ENCODE peak calls at places on chromosomes 5 and 9, in four cellular contexts. W is AG09309, T is upper lobe of right lung, J is hepatocyte. V is an unnamed sample.

GRCh38 chr9:83299556-83299955 is 236.6 kb upstream of the RASEF start:
- DNase-seq in W (no peak), T (no peak), J (peak; percentile 8), V (peak; percentile 36)

GRCh38 chr9:93129286-93129685 is 4.8 kb downstream of the NINJ1 start:
- DNase-seq in W (no peak), T (no peak), J (no peak), V (no peak)

GRCh38 chr9:61668846-61669245 is 479.0 kb downstream of the SPATA31A7 start:
- DNase-seq in W (no peak), T (peak; percentile 22), J (no peak), V (no peak)

GRCh38 chr9:101115062-101115461 is 86.5 kb downstream of the PLPPR1 start:
- DNase-seq in W (no peak), T (no peak), J (no peak), V (no peak)

GRCh38 chr9:119313846-119314245 is 55.4 kb downstream of the BRINP1 start:
- DNase-seq in W (no peak), T (no peak), J (no peak), V (no peak)

GRCh38 chr5:10533218-10533617 is 30.7 kb upstream of the ANKRD33B start:
- DNase-seq in W (no peak), T (peak; percentile 60), J (no peak), V (no peak)

GRCh38 chr9:6068983-6069382 is 53.6 kb upstream of the RANBP6 start:
- DNase-seq in W (no peak), T (no peak), J (no peak), V (no peak)

GRCh38 chr5:172731286-172732073 is 39.5 kb downstream of the DUSP1 start:
- DNase-seq in W (no peak), T (peak; percentile 83), J (peak; percentile 81), V (no peak)

GRCh38 chr5:171579849-171580505 is 160.5 kb downstream of the FGF18 start:
- DNase-seq in W (no peak), T (no peak), J (no peak), V (no peak)

GRCh38 chr5:168165221-168165965 is 126.1 kb upstream of the WWC1 start:
- DNase-seq in W (no peak), T (no peak), J (no peak), V (peak; percentile 37)

GRCh38 chr9:76893395-76893932 is 12.4 kb downstream of the PRUNE2 start:
- DNase-seq in W (no peak), T (no peak), J (no peak), V (no peak)

GRCh38 chr9:99824378-99825157 is 2.9 kb downstream of the NR4A3 start:
- DNase-seq in W (no peak), T (peak; percentile 76), J (peak; percentile 58), V (peak; percentile 15)

GRCh38 chr5:119400248-119400647 is 44.4 kb downstream of the TNFAIP8 start:
- DNase-seq in W (no peak), T (no peak), J (peak; percentile 68), V (no peak)

GRCh38 chr5:22734907-22735306 is 118.2 kb downstream of the CDH12 start:
- DNase-seq in W (no peak), T (no peak), J (no peak), V (no peak)

GRCh38 chr5:31811210-31811609 is 172.3 kb downstream of the PDZD2 start:
- DNase-seq in W (peak; percentile 77), T (no peak), J (no peak), V (peak; percentile 86)

GRCh38 chr9:34592895-34593601 is 3.5 kb upstream of the CNTFR start:
- DNase-seq in W (no peak), T (peak; percentile 84), J (peak; percentile 60), V (no peak)

GRCh38 chr9:72485821-72486605 is 35.4 kb upstream of the TMC1 start:
- DNase-seq in W (no peak), T (no peak), J (no peak), V (peak; percentile 70)

GRCh38 chr5:6820851-6821479 is 107.7 kb downstream of the TENT4A start:
- DNase-seq in W (no peak), T (no peak), J (peak; percentile 67), V (peak; percentile 6)

GRCh38 chr5:83472508-83473343 is 1.2 kb downstream of the VCAN start:
- DNase-seq in W (no peak), T (peak; percentile 69), J (peak; percentile 66), V (peak; percentile 22)

GRCh38 chr5:11878846-11879245 is 25.4 kb downstream of the CTNND2 start:
- DNase-seq in W (no peak), T (no peak), J (no peak), V (no peak)

GRCh38 chr9:15221746-15222145 is 85.3 kb downstream of the TTC39B start:
- DNase-seq in W (peak; percentile 66), T (no peak), J (no peak), V (no peak)

GRCh38 chr9:33393581-33393980 is 8.8 kb downstream of the AQP7 start:
- DNase-seq in W (no peak), T (peak; percentile 74), J (no peak), V (no peak)

GRCh38 chr9:126016579-126017290 is 269.6 kb downstream of the PBX3 start:
- DNase-seq in W (no peak), T (no peak), J (no peak), V (no peak)

GRCh38 chr9:12775963-12776774 is 1.3 kb downstream of the LURAP1L start:
- DNase-seq in W (peak; percentile 55), T (peak; percentile 89), J (peak; percentile 91), V (peak; percentile 88)

GRCh38 chr9:12777149-12778010 is 2.6 kb downstream of the LURAP1L start:
- DNase-seq in W (no peak), T (no peak), J (no peak), V (no peak)

GRCh38 chr9:12776775-12777055 is 1.9 kb downstream of the LURAP1L start:
- DNase-seq in W (no peak), T (no peak), J (peak; percentile 19), V (no peak)

GRCh38 chr9:12775373-12775962 is 648 bp downstream of the LURAP1L start:
- DNase-seq in W (no peak), T (peak; percentile 66), J (peak; percentile 56), V (peak; percentile 20)

DNA sequence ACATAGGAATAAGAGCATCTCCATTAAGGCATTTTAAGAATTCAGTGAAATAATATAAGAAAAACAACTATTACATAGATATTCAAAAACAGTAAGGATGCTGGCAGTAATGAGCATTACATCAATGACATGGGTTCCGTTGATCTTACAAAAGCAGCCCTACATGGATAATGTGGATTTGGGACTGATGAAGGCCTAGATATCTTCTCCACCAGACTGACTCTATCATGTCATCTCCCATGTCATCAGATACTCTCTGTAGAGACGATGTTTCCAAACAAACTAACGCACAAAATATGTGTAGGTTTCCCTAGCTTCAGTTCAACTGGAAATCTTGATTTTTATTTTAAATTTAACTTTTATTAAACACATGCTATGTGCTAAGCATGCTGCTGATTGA is 3.6 kb downstream of the LURAP1L start:
- DNase-seq in W (no peak), T (no peak), J (no peak), V (no peak)
- H3K4me3 ChIP-seq in W (no peak overlapping the region), T (peak overlapping the region; percentile 64), J (no peak overlapping the region), V (no peak overlapping the region)

GRCh38 chr5:109681763-109682162 is 8.0 kb upstream of the MAN2A1 start:
- DNase-seq in W (no peak), T (no peak), J (no peak), V (no peak)
- TF ChIP-seq CTCF in W (no peak), T (no peak), J (no peak), V (no peak)

GRCh38 chr5:1155191-1156032 is 43.5 kb upstream of the SLC12A7 start:
- DNase-seq in W (no peak), T (no peak), J (no peak), V (no peak)
- H3K4me3 ChIP-seq in W (no peak overlapping the region), T (no peak overlapping the region), J (no peak overlapping the region), V (no peak overlapping the region)

DNA sequence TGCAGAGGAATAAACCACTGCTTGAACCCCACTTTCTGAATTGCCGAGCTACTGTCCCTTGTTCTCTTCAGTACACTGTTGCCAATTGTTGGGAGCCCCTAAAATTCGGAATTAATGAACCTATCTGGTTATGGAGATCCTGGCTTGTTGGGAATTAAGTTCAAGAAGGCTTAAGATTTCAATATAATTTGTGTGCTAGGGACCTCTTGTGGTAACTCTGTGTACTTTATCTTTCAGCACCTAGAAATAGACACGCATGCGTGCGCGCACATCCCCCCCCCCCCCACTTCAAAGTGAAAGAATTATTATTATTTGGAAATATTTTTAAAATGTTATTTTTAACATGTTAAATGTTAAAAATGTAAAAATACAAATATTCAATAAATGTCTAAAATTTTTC is 53.3 kb upstream of the FAM169A start:
- DNase-seq in W (no peak), T (no peak), J (peak; percentile 60), V (peak; percentile 73)
- TF ChIP-seq CTCF in W (peak; percentile 60), T (peak; percentile 50), J (peak; percentile 65), V (peak; percentile 54)

GRCh38 chr5:73299017-73299630 is 126.1 kb downstream of the TMEM174 start:
- DNase-seq in W (no peak), T (no peak), J (peak; percentile 34), V (peak; percentile 44)
- H3K4me3 ChIP-seq in W (peak overlapping the region; percentile 43), T (no peak overlapping the region), J (no peak overlapping the region), V (peak overlapping the region; percentile 19)

DNA sequence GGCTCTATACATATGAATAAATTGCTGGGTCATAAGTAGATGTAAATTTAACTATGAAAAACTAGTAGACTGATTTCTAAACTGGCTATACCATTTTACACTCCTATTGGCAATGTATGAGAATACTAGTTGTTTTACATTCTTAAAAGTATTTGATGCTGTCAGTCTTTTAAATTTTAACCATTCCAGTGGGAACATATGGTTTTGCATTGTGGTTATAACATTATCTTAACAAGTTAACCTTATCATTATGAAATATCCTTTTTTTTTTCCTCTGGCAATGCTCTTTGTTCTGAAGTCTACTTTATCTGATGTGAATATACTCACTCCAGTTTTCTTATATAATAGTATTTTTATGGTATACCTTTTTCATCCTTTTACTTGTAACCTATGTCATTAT is 548.9 kb upstream of the CLINT1 start:
- DNase-seq in W (no peak), T (no peak), J (no peak), V (no peak)
- TF ChIP-seq CTCF in W (no peak), T (no peak), J (no peak), V (no peak)

GRCh38 chr9:133429216-133429613 is 7.0 kb downstream of the ADAMTS13 start:
- DNase-seq in W (no peak), T (no peak), J (no peak), V (no peak)
- H3K4me3 ChIP-seq in W (no peak overlapping the region), T (no peak overlapping the region), J (no peak overlapping the region), V (no peak overlapping the region)

V was measured in astrocyte of the spinal cord.